ENCODE peak calls at places on chromosomes 4 and X, in seven cellular contexts. D is A549; G is amniotic epithelial cell; S is NCI-H2171 treated with DMSO at 0.1 percent for 48 hours; P is heart left ventricle; A is activated CD4-positive, alpha-beta T cell treated with anti-CD3 and anti-CD28 coated beads, Interleukin-2, amount 10 ng/mL, durations not matched to agents 7 days and 5 days; B is NB4. F is an unnamed sample.

GRCh38 chr4:127188847-127189246 is 443.9 kb upstream of the INTU start:
- DNase-seq in G (peak), D (peak), S (no peak), A (no peak), P (no peak), B (peak), F (peak)

GRCh38 chrX:7153231-7153630 is 5.3 kb upstream of the PUDP start:
- DNase-seq in P (no peak), S (no peak), D (no peak), G (no peak), A (no peak), B (no peak), F (no peak)

GRCh38 chr4:165874799-165875371 is 1.8 kb downstream of the TLL1 start:
- DNase-seq in D (peak), B (no peak), A (no peak), S (no peak), G (no peak), P (peak), F (no peak)

GRCh38 chr4:52715255-52715897 is 35.8 kb downstream of the ERVMER34-1 start:
- DNase-seq in A (no peak), P (no peak), B (no peak), G (no peak), D (no peak), S (no peak), F (no peak)

GRCh38 chrX:149903889-149904748 is 23.1 kb downstream of the MAGEA8 start:
- DNase-seq in D (peak), A (no peak), S (no peak), B (no peak), G (peak), P (no peak), F (no peak)

GRCh38 chr4:76457885-76458284 is 22.9 kb downstream of the SHROOM3 start:
- DNase-seq in D (no peak), S (no peak), B (no peak), P (no peak), G (peak), A (no peak), F (no peak)

GRCh38 chrX:17242470-17242869 is 132.5 kb upstream of the NHS start:
- DNase-seq in B (peak), A (peak), S (peak), D (peak), P (no peak), G (peak), F (peak)

GRCh38 chr4:74423101-74423500 is 21.8 kb upstream of the AREG start:
- DNase-seq in B (no peak), D (peak), G (peak), S (no peak), A (no peak), P (peak), F (peak)

GRCh38 chr4:123631699-123632098 is 235.1 kb downstream of the SPRY1 start:
- DNase-seq in D (no peak), A (no peak), P (no peak), G (peak), S (no peak), B (no peak), F (no peak)

GRCh38 chr4:176549161-176549865 is 229.5 kb downstream of the SPCS3 start:
- DNase-seq in G (peak), B (no peak), P (no peak), S (no peak), D (no peak), A (no peak), F (no peak)

GRCh38 chrX:134144231-134144630 is 92.8 kb upstream of the CCDC160 start:
- DNase-seq in S (peak), P (no peak), D (peak), G (no peak), B (peak), A (peak), F (peak)

GRCh38 chr4:74230902-74231499 is 73.1 kb downstream of the MTHFD2L start:
- DNase-seq in G (peak), A (no peak), D (peak), P (peak), S (no peak), B (peak), F (no peak)

GRCh38 chr4:31601793-31602192 is 881.6 kb downstream of the PCDH7 start:
- DNase-seq in P (no peak), A (no peak), G (no peak), D (no peak), S (no peak), B (no peak), F (no peak)

GRCh38 chr4:99248714-99249113 is 29.7 kb upstream of the ADH6 start:
- DNase-seq in A (no peak), D (no peak), P (no peak), B (no peak), G (no peak), S (no peak), F (no peak)

GRCh38 chr4:128823025-128823661 is 13.6 kb downstream of the JADE1 start:
- DNase-seq in A (no peak), G (peak), S (no peak), P (no peak), D (peak), B (no peak), F (no peak)

GRCh38 chrX:13081385-13082285 is 37.2 kb upstream of the FAM9C start:
- DNase-seq in G (peak), D (no peak), A (peak), P (no peak), B (peak), S (no peak), F (no peak)

GRCh38 chr4:144709159-144709558 is 63.2 kb downstream of the HHIP start:
- DNase-seq in B (no peak), A (no peak), D (no peak), P (peak), S (no peak), G (peak), F (peak)

GRCh38 chrX:39894626-39895025 is 203.1 kb downstream of the BCOR start:
- DNase-seq in S (no peak), P (no peak), G (no peak), D (peak), A (no peak), B (no peak), F (peak)

GRCh38 chrX:11952176-11952720 is 186.0 kb upstream of the FRMPD4 start:
- DNase-seq in B (no peak), D (no peak), P (peak), A (no peak), G (peak), S (no peak), F (no peak)

GRCh38 chrX:53357799-53358530 is 64.5 kb downstream of the SMC1A start:
- DNase-seq in S (no peak), G (peak), B (no peak), A (no peak), D (peak), P (no peak), F (no peak)

GRCh38 chr4:18398661-18399060 is 377.1 kb upstream of the LCORL start:
- DNase-seq in P (no peak), B (no peak), S (peak), A (no peak), G (no peak), D (no peak), F (no peak)

GRCh38 chr4:1337376-1337831 is 9.6 kb upstream of the UVSSA start:
- DNase-seq in A (peak), D (no peak), B (no peak), S (no peak), P (peak), G (no peak), F (peak)

GRCh38 chr4:144634978-144635747 is 10.8 kb upstream of the HHIP start:
- DNase-seq in P (no peak), B (no peak), A (no peak), G (no peak), D (no peak), S (no peak), F (no peak)

GRCh38 chr4:150315175-150315574 is 236.9 kb downstream of the DCLK2 start:
- DNase-seq in S (peak), G (peak), D (no peak), P (no peak), A (no peak), B (no peak), F (no peak)

GRCh38 chr4:76804060-76804459 is 93.9 kb downstream of the SOWAHB start:
- DNase-seq in S (no peak), B (no peak), D (no peak), P (no peak), G (no peak), A (no peak), F (no peak)

GRCh38 chr4:8195841-8196460 is 3.1 kb upstream of the SH3TC1 start:
- DNase-seq in P (no peak), D (no peak), B (no peak), G (no peak), A (no peak), S (no peak), F (no peak)

GRCh38 chr4:163393471-163393870 is 49.8 kb downstream of the NPY5R start:
- DNase-seq in S (no peak), B (no peak), A (no peak), G (no peak), P (no peak), D (no peak), F (no peak)

GRCh38 chr4:184937745-184938144 is 80.5 kb upstream of the HELT start:
- DNase-seq in S (peak), P (no peak), B (no peak), G (no peak), A (no peak), D (no peak), F (no peak)

GRCh38 chr4:88441696-88442095 is 15.2 kb upstream of the HERC5 start:
- DNase-seq in D (no peak), G (peak), B (no peak), A (no peak), S (no peak), P (no peak), F (no peak)

GRCh38 chr4:190019023-190019858 is 7.8 kb downstream of the FRG2 start:
- DNase-seq in B (no peak), G (no peak), D (no peak), S (no peak), A (no peak), P (no peak), F (no peak)

GRCh38 chrX:133335027-133335426 is 80.3 kb downstream of the GPC4 start:
- DNase-seq in D (peak), A (peak), P (no peak), B (peak), S (peak), G (peak), F (peak)

GRCh38 chrX:43266487-43266886 is 389.6 kb upstream of the MAOA start:
- DNase-seq in D (no peak), P (no peak), B (no peak), S (no peak), A (no peak), G (no peak), F (no peak)

F was measured in SW480.